ENCODE peak calls at places on chromosome X, in four cellular contexts. J, G, K and H are unnamed samples.

GRCh38 chrX:96394566-96394965 is 290.1 kb upstream of the DIAPH2 start:
- DNase-seq in G (no peak), J (no peak), K (no peak), H (no peak)

GRCh38 chrX:143854006-143854405 is 29.9 kb upstream of the UBE2NL start:
- DNase-seq in G (no peak), K (no peak), J (no peak), H (peak; percentile 49)

GRCh38 chrX:40090050-40090804 is 7.5 kb downstream of the BCOR start:
- DNase-seq in K (no peak), J (peak; percentile 67), G (peak; percentile 73), H (no peak)

GRCh38 chrX:68932611-68933010 is 103.8 kb downstream of the EFNB1 start:
- DNase-seq in J (no peak), G (no peak), K (no peak), H (peak; percentile 39)

GRCh38 chrX:53716328-53717088 is 30.0 kb upstream of the HUWE1 start:
- DNase-seq in J (no peak), K (no peak), G (no peak), H (peak; percentile 25)

GRCh38 chrX:22800360-22800759 is 199.4 kb upstream of the DDX53 start:
- DNase-seq in G (no peak), J (no peak), K (no peak), H (peak; percentile 93)

GRCh38 chrX:30275498-30275897 is 28.6 kb downstream of the MAGEB1 start:
- DNase-seq in G (no peak), J (peak; percentile 7), K (no peak), H (peak; percentile 29)

GRCh38 chrX:119948381-119948780 is 4.8 kb upstream of the NKAP start:
- DNase-seq in K (no peak), G (no peak), J (no peak), H (no peak)

GRCh38 chrX:12975999-12976558 is 1.2 kb downstream of the TMSB4X start:
- DNase-seq in J (peak; percentile 80), G (peak; percentile 44), K (no peak), H (peak; percentile 54)

GRCh38 chrX:103722505-103722904 is 11.8 kb downstream of the TMEM31 start:
- DNase-seq in G (no peak), J (no peak), K (no peak), H (peak; percentile 77)

GRCh38 chrX:119030990-119031389 is 41.8 kb upstream of the CT47C1 start:
- DNase-seq in K (no peak), G (no peak), J (no peak), H (no peak)

GRCh38 chrX:64204252-64204651 is 1.3 kb downstream of the AMER1 start:
- DNase-seq in J (peak; percentile 47), K (peak; percentile 11), G (peak; percentile 67), H (no peak)

GRCh38 chrX:20284444-20284843 is 17.7 kb upstream of the RPS6KA3 start:
- DNase-seq in G (no peak), J (no peak), K (no peak), H (no peak)

GRCh38 chrX:106397788-106398538 is 213.8 kb upstream of the RADX start:
- DNase-seq in J (no peak), K (no peak), G (no peak), H (peak; percentile 56)

GRCh38 chrX:2652106-2652505 is 39.0 kb upstream of the CD99 start:
- DNase-seq in K (no peak), J (peak; percentile 16), G (no peak), H (no peak)
- TF ChIP-seq CTCF in K (no peak), J (peak; percentile 43), G (no peak), H (peak; percentile 30)

DNA sequence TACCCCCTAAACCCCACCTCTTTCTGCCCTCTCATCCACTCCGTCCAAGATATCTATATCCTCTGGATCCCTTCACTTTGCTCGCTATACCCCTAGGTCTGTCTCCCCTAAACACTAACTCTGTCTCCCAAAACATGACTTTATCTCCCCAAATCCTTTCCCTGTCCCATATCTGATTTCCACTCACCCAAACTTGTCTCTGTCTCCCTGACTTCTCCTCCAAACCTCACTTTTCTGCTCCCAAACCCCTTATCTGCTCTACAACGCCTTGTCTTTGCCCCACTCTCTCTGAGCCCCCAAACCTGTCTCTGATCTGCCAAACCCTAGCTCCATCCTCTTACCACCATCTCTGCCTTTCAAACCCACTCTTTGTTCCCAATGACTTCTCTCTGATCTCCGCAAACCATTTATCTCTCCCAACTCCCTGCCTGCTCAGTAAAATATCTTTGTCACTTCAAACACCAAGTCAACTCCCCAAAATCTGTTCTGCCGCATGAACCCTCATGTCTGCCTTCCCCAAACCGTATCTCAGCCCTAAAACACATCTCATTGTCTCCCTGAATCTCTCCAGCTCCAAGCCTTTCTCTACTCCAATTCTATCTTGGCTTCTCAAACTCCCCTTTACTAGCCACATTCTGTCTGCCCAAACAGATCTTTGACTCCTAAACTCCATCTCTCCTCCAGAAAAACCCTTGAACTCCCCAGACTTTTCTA is 592 bp downstream of the GATA1 start:
- DNase-seq in J (no peak), G (no peak), K (no peak), H (no peak)
- H3K4me3 ChIP-seq in J (no peak overlapping the region), G (no peak overlapping the region), K (no peak overlapping the region), H (no peak overlapping the region)

GRCh38 chrX:31423575-31424284 is 351.9 kb upstream of the FTHL17 start:
- DNase-seq in G (peak; percentile 61), K (peak; percentile 14), J (peak; percentile 60), H (peak; percentile 77)
- TF ChIP-seq CTCF in G (no peak), K (no peak), J (peak; percentile 55), H (peak; percentile 53)

DNA sequence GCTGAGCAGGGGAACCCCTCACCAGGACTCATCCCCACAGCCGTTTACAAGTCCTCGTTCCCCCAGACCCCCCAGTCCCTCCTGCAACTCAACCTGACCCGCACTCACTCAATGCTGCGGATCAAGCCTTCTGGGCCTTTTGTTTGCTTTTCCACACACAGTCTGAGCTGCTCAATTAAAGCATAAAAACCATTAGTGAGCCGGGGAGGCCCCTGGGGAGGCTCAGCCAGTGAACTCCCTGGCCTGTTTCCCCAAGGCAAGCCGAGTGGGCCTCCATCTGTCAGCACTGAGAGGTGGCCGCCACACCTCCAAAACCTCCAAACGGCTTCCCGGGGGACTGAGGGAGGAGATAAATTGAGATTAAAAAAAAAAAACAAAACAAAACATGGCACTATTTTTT is 158.5 kb downstream of the SHOX start:
- DNase-seq in J (peak; percentile 57), G (no peak), K (no peak), H (no peak)
- H3K4me3 ChIP-seq in J (no peak overlapping the region), G (no peak overlapping the region), K (no peak overlapping the region), H (no peak overlapping the region)